ENCODE peak calls at places on chromosomes 1 and 21, in eight cellular contexts. One of them, this sample, is unnamed.

GRCh38 chr21:27339902-27340301 is 373.0 kb upstream of the ADAMTS5 start:
- DNase-seq in MM.1S: no peak
- DNase-seq in ovary: no peak
- DNase-seq in heart right ventricle: no peak
- DNase-seq in breast epithelium: no peak
- DNase-seq in fibroblast of lung: no peak
- DNase-seq in lower lobe of right lung: no peak
- DNase-seq in uterus: no peak
- DNase-seq in this sample: no peak

GRCh38 chr1:212915245-212916091 is 34.9 kb upstream of the VASH2 start:
- DNase-seq in lower lobe of right lung: no peak
- DNase-seq in MM.1S: no peak
- DNase-seq in uterus: peak; percentile 72
- DNase-seq in heart right ventricle: no peak
- DNase-seq in ovary: peak; percentile 43
- DNase-seq in breast epithelium: no peak
- DNase-seq in fibroblast of lung: peak; percentile 51
- DNase-seq in this sample: peak; percentile 57

GRCh38 chr1:175132456-175132855 is 60.1 kb downstream of the KIAA0040 start:
- DNase-seq in MM.1S: no peak
- DNase-seq in heart right ventricle: no peak
- DNase-seq in ovary: no peak
- DNase-seq in uterus: no peak
- DNase-seq in breast epithelium: no peak
- DNase-seq in fibroblast of lung: peak; percentile 65
- DNase-seq in lower lobe of right lung: no peak
- DNase-seq in this sample: no peak

GRCh38 chr1:75616436-75617433 is 5.8 kb upstream of the SLC44A5 start:
- DNase-seq in MM.1S: no peak
- DNase-seq in ovary: peak; percentile 25
- DNase-seq in heart right ventricle: no peak
- DNase-seq in uterus: no peak
- DNase-seq in fibroblast of lung: peak; percentile 51
- DNase-seq in breast epithelium: no peak
- DNase-seq in lower lobe of right lung: no peak
- DNase-seq in this sample: no peak

GRCh38 chr1:44316231-44316759 is 38.8 kb downstream of the ERI3 start:
- DNase-seq in ovary: no peak
- DNase-seq in uterus: no peak
- DNase-seq in heart right ventricle: no peak
- DNase-seq in MM.1S: no peak
- DNase-seq in breast epithelium: no peak
- DNase-seq in lower lobe of right lung: no peak
- DNase-seq in fibroblast of lung: peak; percentile 33
- DNase-seq in this sample: no peak

GRCh38 chr1:197868751-197869501 is 33.5 kb upstream of the C1orf53 start:
- DNase-seq in fibroblast of lung: peak; percentile 55
- DNase-seq in lower lobe of right lung: no peak
- DNase-seq in breast epithelium: no peak
- DNase-seq in MM.1S: peak; percentile 79
- DNase-seq in heart right ventricle: no peak
- DNase-seq in ovary: no peak
- DNase-seq in uterus: no peak
- DNase-seq in this sample: no peak

GRCh38 chr1:7266561-7266960 is 481.3 kb downstream of the CAMTA1 start:
- DNase-seq in breast epithelium: no peak
- DNase-seq in fibroblast of lung: no peak
- DNase-seq in heart right ventricle: no peak
- DNase-seq in uterus: no peak
- DNase-seq in lower lobe of right lung: no peak
- DNase-seq in ovary: no peak
- DNase-seq in MM.1S: no peak
- DNase-seq in this sample: no peak

GRCh38 chr1:119308806-119309205 is 59.8 kb upstream of the HAO2 start:
- DNase-seq in uterus: no peak
- DNase-seq in lower lobe of right lung: no peak
- DNase-seq in MM.1S: peak; percentile 37
- DNase-seq in heart right ventricle: no peak
- DNase-seq in breast epithelium: no peak
- DNase-seq in ovary: no peak
- DNase-seq in fibroblast of lung: no peak
- DNase-seq in this sample: no peak

GRCh38 chr1:245067257-245067656 is 87.5 kb upstream of the KIF26B start:
- DNase-seq in ovary: no peak
- DNase-seq in uterus: no peak
- DNase-seq in heart right ventricle: no peak
- DNase-seq in MM.1S: no peak
- DNase-seq in lower lobe of right lung: no peak
- DNase-seq in breast epithelium: no peak
- DNase-seq in fibroblast of lung: peak; percentile 60
- DNase-seq in this sample: no peak

GRCh38 chr1:70156529-70157120 is 48.8 kb downstream of the LRRC40 start:
- DNase-seq in ovary: no peak
- DNase-seq in MM.1S: no peak
- DNase-seq in heart right ventricle: no peak
- DNase-seq in fibroblast of lung: no peak
- DNase-seq in uterus: no peak
- DNase-seq in lower lobe of right lung: no peak
- DNase-seq in breast epithelium: no peak
- DNase-seq in this sample: no peak

DNA sequence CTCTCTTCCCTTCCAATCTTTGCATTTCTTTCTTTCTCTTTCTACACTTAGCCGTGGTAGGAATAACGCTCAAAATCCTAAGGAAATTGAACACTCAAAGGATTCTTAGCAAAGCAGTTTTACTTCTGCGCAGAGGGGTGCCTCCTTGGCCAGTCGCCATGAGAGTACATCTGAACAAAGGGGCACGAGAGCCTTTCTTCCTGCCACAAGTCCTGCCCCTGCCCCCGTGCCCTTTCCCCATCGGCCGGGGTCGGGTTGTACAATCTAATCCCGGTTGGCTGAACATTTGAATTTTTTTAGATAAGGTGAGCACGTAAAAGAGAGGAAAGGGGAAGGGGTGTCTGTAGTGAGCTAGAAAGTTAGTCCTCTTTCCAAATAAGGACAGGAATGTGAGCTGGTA is 28.6 kb upstream of the COL6A1 start:
- DNase-seq in heart right ventricle: no peak
- DNase-seq in uterus: no peak
- DNase-seq in lower lobe of right lung: no peak
- DNase-seq in breast epithelium: no peak
- DNase-seq in MM.1S: no peak
- DNase-seq in fibroblast of lung: no peak
- DNase-seq in ovary: peak; percentile 45
- DNase-seq in this sample: peak; percentile 44
- H3K27ac ChIP-seq in heart right ventricle: peak overlapping the region; percentile 77
- H3K27ac ChIP-seq in uterus: peak overlapping the region; percentile 82
- H3K27ac ChIP-seq in lower lobe of right lung: no peak overlapping the region
- H3K27ac ChIP-seq in breast epithelium: peak overlapping the region; percentile 86
- H3K27ac ChIP-seq in MM.1S: no peak overlapping the region
- H3K27ac ChIP-seq in fibroblast of lung: no peak overlapping the region
- H3K27ac ChIP-seq in ovary: peak overlapping the region; percentile 73
- H3K27ac ChIP-seq in this sample: no peak overlapping the region

GRCh38 chr1:156608036-156608674 is 6.9 kb upstream of the GPATCH4 start:
- DNase-seq in heart right ventricle: no peak
- DNase-seq in MM.1S: peak; percentile 92
- DNase-seq in breast epithelium: no peak
- DNase-seq in ovary: peak; percentile 60
- DNase-seq in uterus: peak; percentile 53
- DNase-seq in fibroblast of lung: peak; percentile 63
- DNase-seq in lower lobe of right lung: no peak
- DNase-seq in this sample: peak; percentile 41

DNA sequence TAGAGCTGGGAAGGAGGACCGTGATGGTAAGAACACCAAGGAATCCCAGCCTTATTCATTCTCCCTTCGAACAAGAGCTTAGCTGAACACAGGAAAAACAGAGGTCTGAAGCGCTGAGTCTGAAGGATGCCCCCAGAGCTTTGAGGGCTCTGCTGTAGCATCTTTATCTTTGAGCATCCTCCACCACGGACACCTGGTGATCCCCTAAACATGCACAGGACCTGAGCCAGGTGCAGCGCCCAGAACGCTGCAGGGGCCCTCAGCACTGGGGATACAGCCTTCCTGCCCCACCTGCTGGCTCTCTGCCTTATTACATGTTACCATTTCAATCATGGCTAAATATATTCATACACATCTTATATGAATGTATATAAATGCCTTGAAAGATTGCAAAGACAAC is 7.7 kb upstream of the GPATCH4 start:
- DNase-seq in lower lobe of right lung: no peak
- DNase-seq in fibroblast of lung: no peak
- DNase-seq in ovary: no peak
- DNase-seq in breast epithelium: no peak
- DNase-seq in uterus: no peak
- DNase-seq in heart right ventricle: no peak
- DNase-seq in MM.1S: peak; percentile 85
- DNase-seq in this sample: no peak
- H3K4me3 ChIP-seq in lower lobe of right lung: no peak overlapping the region
- H3K4me3 ChIP-seq in fibroblast of lung: no peak overlapping the region
- H3K4me3 ChIP-seq in ovary: no peak overlapping the region
- H3K4me3 ChIP-seq in breast epithelium: no peak overlapping the region
- H3K4me3 ChIP-seq in uterus: no peak overlapping the region
- H3K4me3 ChIP-seq in heart right ventricle: no peak overlapping the region
- H3K4me3 ChIP-seq in MM.1S: no peak overlapping the region
- H3K4me3 ChIP-seq in this sample: no peak overlapping the region

GRCh38 chr1:112505878-112506277 is 2.9 kb upstream of the WNT2B start:
- DNase-seq in fibroblast of lung: no peak
- DNase-seq in breast epithelium: no peak
- DNase-seq in heart right ventricle: no peak
- DNase-seq in MM.1S: no peak
- DNase-seq in ovary: no peak
- DNase-seq in lower lobe of right lung: no peak
- DNase-seq in uterus: no peak
- DNase-seq in this sample: no peak
- H3K27ac ChIP-seq in fibroblast of lung: no peak overlapping the region
- H3K27ac ChIP-seq in breast epithelium: no peak overlapping the region
- H3K27ac ChIP-seq in heart right ventricle: no peak overlapping the region
- H3K27ac ChIP-seq in MM.1S: no peak overlapping the region
- H3K27ac ChIP-seq in ovary: peak overlapping the region; percentile 79
- H3K27ac ChIP-seq in lower lobe of right lung: no peak overlapping the region
- H3K27ac ChIP-seq in uterus: no peak overlapping the region
- H3K27ac ChIP-seq in this sample: no peak overlapping the region

GRCh38 chr1:203272633-203273205 is 32.6 kb upstream of the BTG2 start:
- DNase-seq in ovary: peak; percentile 62
- DNase-seq in uterus: no peak
- DNase-seq in lower lobe of right lung: no peak
- DNase-seq in heart right ventricle: no peak
- DNase-seq in breast epithelium: no peak
- DNase-seq in fibroblast of lung: no peak
- DNase-seq in MM.1S: no peak
- DNase-seq in this sample: no peak

GRCh38 chr1:203273869-203274602 is 31.3 kb upstream of the BTG2 start:
- DNase-seq in MM.1S: peak; percentile 69
- DNase-seq in uterus: peak; percentile 48
- DNase-seq in heart right ventricle: peak; percentile 48
- DNase-seq in ovary: no peak
- DNase-seq in fibroblast of lung: no peak
- DNase-seq in breast epithelium: no peak
- DNase-seq in lower lobe of right lung: peak; percentile 82
- DNase-seq in this sample: peak; percentile 68

GRCh38 chr1:203271962-203272632 is 33.2 kb upstream of the BTG2 start:
- DNase-seq in heart right ventricle: no peak
- DNase-seq in uterus: peak; percentile 49
- DNase-seq in breast epithelium: no peak
- DNase-seq in lower lobe of right lung: no peak
- DNase-seq in MM.1S: no peak
- DNase-seq in fibroblast of lung: no peak
- DNase-seq in ovary: peak; percentile 75
- DNase-seq in this sample: no peak

GRCh38 chr1:203274603-203275381 is 30.5 kb upstream of the BTG2 start:
- DNase-seq in ovary: no peak
- DNase-seq in uterus: peak; percentile 62
- DNase-seq in breast epithelium: peak; percentile 40
- DNase-seq in fibroblast of lung: peak; percentile 50
- DNase-seq in MM.1S: no peak
- DNase-seq in heart right ventricle: no peak
- DNase-seq in lower lobe of right lung: no peak
- DNase-seq in this sample: no peak

DNA sequence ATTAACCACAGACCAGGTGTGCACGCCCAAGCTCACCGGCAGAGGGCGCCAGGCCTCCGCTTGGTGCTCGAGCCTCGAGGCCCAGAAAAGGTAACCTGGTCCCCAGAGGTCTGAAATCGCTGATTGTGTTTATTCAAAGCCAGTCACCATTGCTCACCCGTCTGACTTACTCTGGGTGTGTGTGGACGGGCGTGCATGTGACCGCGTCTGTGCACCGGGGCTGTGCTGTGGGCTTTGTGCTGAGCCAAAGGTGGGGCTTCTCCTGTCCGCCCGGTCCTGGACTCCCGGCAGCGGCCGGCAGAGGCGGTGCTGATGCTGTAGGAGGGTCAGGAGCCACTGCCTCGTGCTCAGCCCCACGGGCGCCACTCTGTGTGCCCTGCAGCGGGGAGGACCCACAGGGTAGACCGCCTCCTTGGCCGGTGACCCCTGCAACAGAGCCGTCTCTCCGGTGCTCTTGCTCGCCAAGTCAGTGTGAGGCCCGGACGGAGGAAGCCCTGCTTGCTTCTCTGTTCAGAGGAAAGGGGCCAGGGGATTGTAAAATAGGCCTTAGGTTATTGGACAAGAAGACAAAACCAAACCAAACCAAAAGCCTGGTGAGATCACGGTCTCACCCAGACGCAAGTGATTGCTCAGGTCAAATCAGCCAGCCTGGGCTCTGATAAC is 32.0 kb upstream of the BTG2 start:
- DNase-seq in uterus: peak; percentile 91
- DNase-seq in ovary: peak; percentile 91
- DNase-seq in lower lobe of right lung: peak; percentile 92
- DNase-seq in heart right ventricle: peak; percentile 88
- DNase-seq in fibroblast of lung: peak; percentile 71
- DNase-seq in breast epithelium: peak; percentile 84
- DNase-seq in MM.1S: peak; percentile 97
- DNase-seq in this sample: peak; percentile 88
- H3K4me3 ChIP-seq in uterus: no peak overlapping the region
- H3K4me3 ChIP-seq in ovary: peak overlapping the region; percentile 9
- H3K4me3 ChIP-seq in lower lobe of right lung: peak overlapping the region; percentile 47
- H3K4me3 ChIP-seq in heart right ventricle: peak overlapping the region; percentile 41
- H3K4me3 ChIP-seq in fibroblast of lung: no peak overlapping the region
- H3K4me3 ChIP-seq in breast epithelium: peak overlapping the region; percentile 1
- H3K4me3 ChIP-seq in MM.1S: peak overlapping the region; percentile 64
- H3K4me3 ChIP-seq in this sample: no peak overlapping the region

GRCh38 chr1:191913234-191913948 is 244.9 kb upstream of the RGS18 start:
- DNase-seq in ovary: no peak
- DNase-seq in lower lobe of right lung: no peak
- DNase-seq in breast epithelium: no peak
- DNase-seq in MM.1S: no peak
- DNase-seq in uterus: no peak
- DNase-seq in fibroblast of lung: no peak
- DNase-seq in heart right ventricle: no peak
- DNase-seq in this sample: no peak
- H3K27ac ChIP-seq in ovary: no peak overlapping the region
- H3K27ac ChIP-seq in lower lobe of right lung: no peak overlapping the region
- H3K27ac ChIP-seq in breast epithelium: no peak overlapping the region
- H3K27ac ChIP-seq in MM.1S: no peak overlapping the region
- H3K27ac ChIP-seq in uterus: no peak overlapping the region
- H3K27ac ChIP-seq in fibroblast of lung: no peak overlapping the region
- H3K27ac ChIP-seq in heart right ventricle: no peak overlapping the region
- H3K27ac ChIP-seq in this sample: no peak overlapping the region

This sample was measured in heart left ventricle.